ENCODE peak calls at places on chromosomes 13 and 19, in five cellular contexts. One of them, this sample, is unnamed.

GRCh38 chr13:104106705-104107393 is 1040.6 kb upstream of the SLC10A2 start:
- DNase-seq in colonic mucosa: no peak
- DNase-seq in prostate gland: no peak
- DNase-seq in tibial artery: no peak
- DNase-seq in NCI-H774: no peak
- DNase-seq in this sample: no peak

GRCh38 chr19:35045667-35046300 is 4.3 kb downstream of the HPN start:
- DNase-seq in prostate gland: no peak
- DNase-seq in tibial artery: no peak
- DNase-seq in NCI-H774: no peak
- DNase-seq in colonic mucosa: no peak
- DNase-seq in this sample: no peak

GRCh38 chr19:7098701-7099596 is 29.4 kb downstream of the ZNF557 start:
- DNase-seq in colonic mucosa: peak
- DNase-seq in prostate gland: peak
- DNase-seq in NCI-H774: peak
- DNase-seq in tibial artery: peak
- DNase-seq in this sample: peak

GRCh38 chr13:26978081-26978860 is 193.3 kb downstream of the USP12 start:
- DNase-seq in tibial artery: no peak
- DNase-seq in prostate gland: no peak
- DNase-seq in colonic mucosa: peak
- DNase-seq in NCI-H774: no peak
- DNase-seq in this sample: no peak

GRCh38 chr19:11624064-11624463 is 26.8 kb downstream of the ZNF627 start:
- DNase-seq in prostate gland: no peak
- DNase-seq in colonic mucosa: no peak
- DNase-seq in NCI-H774: no peak
- DNase-seq in tibial artery: no peak
- DNase-seq in this sample: no peak

GRCh38 chr19:34082289-34083077 is 89.8 kb upstream of the LSM14A start:
- DNase-seq in prostate gland: no peak
- DNase-seq in colonic mucosa: no peak
- DNase-seq in tibial artery: no peak
- DNase-seq in NCI-H774: no peak
- DNase-seq in this sample: no peak

GRCh38 chr13:60043262-60043661 is 120.5 kb downstream of the DIAPH3 start:
- DNase-seq in tibial artery: no peak
- DNase-seq in prostate gland: no peak
- DNase-seq in NCI-H774: no peak
- DNase-seq in colonic mucosa: no peak
- DNase-seq in this sample: no peak

GRCh38 chr13:48251616-48252081 is 18.6 kb downstream of the ITM2B start:
- DNase-seq in colonic mucosa: no peak
- DNase-seq in tibial artery: no peak
- DNase-seq in prostate gland: no peak
- DNase-seq in NCI-H774: no peak
- DNase-seq in this sample: no peak

GRCh38 chr13:34349091-34349722 is 531.3 kb downstream of the RFC3 start:
- DNase-seq in prostate gland: no peak
- DNase-seq in tibial artery: peak
- DNase-seq in NCI-H774: no peak
- DNase-seq in colonic mucosa: peak
- DNase-seq in this sample: no peak

GRCh38 chr19:8085606-8086464 is 33.3 kb downstream of the CCL25 start:
- DNase-seq in colonic mucosa: peak
- DNase-seq in prostate gland: no peak
- DNase-seq in NCI-H774: peak
- DNase-seq in tibial artery: no peak
- DNase-seq in this sample: peak

GRCh38 chr13:48320906-48321510 is 17.5 kb downstream of the RB1 start:
- DNase-seq in colonic mucosa: no peak
- DNase-seq in NCI-H774: no peak
- DNase-seq in prostate gland: no peak
- DNase-seq in tibial artery: no peak
- DNase-seq in this sample: no peak

GRCh38 chr19:35459414-35460082 is 11.5 kb downstream of the FFAR2 start:
- DNase-seq in tibial artery: no peak
- DNase-seq in prostate gland: no peak
- DNase-seq in NCI-H774: no peak
- DNase-seq in colonic mucosa: peak
- DNase-seq in this sample: no peak

GRCh38 chr19:44722131-44723121 is 23.5 kb downstream of the CEACAM16 start:
- DNase-seq in NCI-H774: no peak
- DNase-seq in colonic mucosa: no peak
- DNase-seq in prostate gland: no peak
- DNase-seq in tibial artery: no peak
- DNase-seq in this sample: no peak

GRCh38 chr19:39203372-39204341 is at the start of gene SYCN:
- DNase-seq in colonic mucosa: no peak
- DNase-seq in prostate gland: no peak
- DNase-seq in tibial artery: no peak
- DNase-seq in NCI-H774: no peak
- DNase-seq in this sample: no peak

GRCh38 chr19:2249010-2249866 is at the start of gene AMH:
- DNase-seq in NCI-H774: no peak
- DNase-seq in colonic mucosa: no peak
- DNase-seq in tibial artery: no peak
- DNase-seq in prostate gland: no peak
- DNase-seq in this sample: no peak

GRCh38 chr19:36331353-36332228 is 47.4 kb downstream of the ZFP14 start:
- DNase-seq in tibial artery: peak
- DNase-seq in prostate gland: peak
- DNase-seq in colonic mucosa: peak
- DNase-seq in NCI-H774: peak
- DNase-seq in this sample: peak